ENCODE peak calls at places on chromosome 7, in six cellular contexts. Z is endothelial cell of umbilical vein; L is dorsolateral prefrontal cortex; I is hepatocyte; M is naive thymus-derived CD4-positive, alpha-beta T cell; O is fibroblast of lung. Q is an unnamed sample.

GRCh38 chr7:33109758-33110238 is 594 bp upstream of the RP9 start:
- DNase-seq in I (no peak), O (no peak), M (no peak), Z (no peak), L (peak; percentile 62), Q (no peak)

GRCh38 chr7:2719007-2719406 is 31.0 kb downstream of the AMZ1 start:
- DNase-seq in M (peak; percentile 65), Z (no peak), O (no peak), I (no peak), L (no peak), Q (no peak)

GRCh38 chr7:77989981-77990566 is 191.5 kb downstream of the PHTF2 start:
- DNase-seq in M (no peak), I (peak; percentile 62), Z (no peak), L (no peak), O (no peak), Q (no peak)

GRCh38 chr7:148503900-148504487 is 86.6 kb upstream of the C7orf33 start:
- DNase-seq in L (no peak), I (peak; percentile 42), O (peak; percentile 63), M (no peak), Z (peak; percentile 41), Q (no peak)

GRCh38 chr7:90613088-90613498 is 17.0 kb downstream of the CDK14 start:
- DNase-seq in L (no peak), O (no peak), I (no peak), M (no peak), Z (peak; percentile 61), Q (no peak)

GRCh38 chr7:75531359-75531821 is 39.3 kb downstream of the SPDYE5 start:
- DNase-seq in M (no peak), O (no peak), L (no peak), Z (no peak), I (peak; percentile 43), Q (no peak)

GRCh38 chr7:105307163-105307672 is 81.5 kb downstream of the SRPK2 start:
- DNase-seq in O (no peak), I (no peak), Z (no peak), M (no peak), L (no peak), Q (no peak)

GRCh38 chr7:45869426-45869825 is 3.5 kb downstream of the CCDC201 start:
- DNase-seq in I (no peak), Z (no peak), O (peak; percentile 15), M (no peak), L (no peak), Q (no peak)

GRCh38 chr7:69635572-69636190 is 37.4 kb downstream of the AUTS2 start:
- DNase-seq in L (no peak), I (no peak), M (no peak), Z (no peak), O (no peak), Q (no peak)

GRCh38 chr7:151838861-151839381 is 38.0 kb downstream of the PRKAG2 start:
- DNase-seq in O (no peak), I (no peak), L (peak; percentile 44), M (no peak), Z (no peak), Q (no peak)

GRCh38 chr7:28137471-28137870 is 43.1 kb downstream of the JAZF1 start:
- DNase-seq in M (no peak), L (no peak), O (no peak), I (no peak), Z (no peak), Q (no peak)
- H3K27ac ChIP-seq in M (no peak overlapping the region), L (no peak overlapping the region), O (no peak overlapping the region), I (no peak overlapping the region), Z (no peak overlapping the region), Q (no peak overlapping the region)

GRCh38 chr7:30433506-30433905 is 45.1 kb downstream of the NOD1 start:
- DNase-seq in L (no peak), I (no peak), O (no peak), Z (no peak), M (no peak), Q (no peak)
- H3K27ac ChIP-seq in L (peak overlapping the region; percentile 68), I (no peak overlapping the region), O (no peak overlapping the region), Z (no peak overlapping the region), M (no peak overlapping the region), Q (peak overlapping the region; percentile 69)

GRCh38 chr7:34357946-34358345 is 300.1 kb upstream of the NPSR1 start:
- DNase-seq in I (no peak), O (no peak), Z (no peak), L (no peak), M (no peak), Q (no peak)
- H3K27ac ChIP-seq in I (no peak overlapping the region), O (no peak overlapping the region), Z (no peak overlapping the region), L (peak overlapping the region; percentile 69), M (no peak overlapping the region), Q (no peak overlapping the region)

DNA sequence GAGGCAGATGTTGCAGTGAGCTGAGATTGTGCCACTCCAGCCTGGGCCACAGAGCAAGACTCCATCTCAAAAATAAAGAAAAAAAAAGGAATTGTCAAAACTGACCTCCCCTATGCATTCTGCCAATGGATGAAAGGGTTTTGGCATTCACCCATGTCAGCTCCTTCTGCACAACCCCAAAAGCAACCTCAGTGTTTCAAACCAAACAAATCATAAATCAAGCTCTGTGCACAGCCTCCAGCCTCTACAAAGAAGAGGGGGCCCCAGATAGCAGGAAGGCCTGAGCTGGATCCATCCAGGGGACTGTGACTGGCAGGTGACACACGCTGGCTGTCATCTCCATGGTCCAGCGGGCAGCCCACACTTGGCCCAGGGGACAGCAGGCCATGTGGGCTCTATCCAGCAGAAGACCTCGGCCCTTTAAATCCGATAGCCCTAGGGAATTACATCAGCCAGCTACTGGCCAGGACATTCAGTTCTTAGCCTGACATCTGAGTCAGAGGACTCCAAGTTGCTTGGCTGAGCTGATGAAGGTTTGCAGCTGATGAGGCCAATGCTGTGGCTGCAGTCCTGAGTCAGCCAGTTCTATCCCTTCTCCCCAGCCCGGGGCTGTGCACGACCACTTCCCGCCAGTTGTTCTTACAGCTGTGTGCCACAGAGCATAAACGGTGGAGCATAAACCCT is 52.0 kb upstream of the FIGNL1 start:
- DNase-seq in Z (peak; percentile 68), M (no peak), I (peak; percentile 71), L (no peak), O (peak; percentile 100), Q (no peak)
- H3K27ac ChIP-seq in Z (no peak overlapping the region), M (no peak overlapping the region), I (peak overlapping the region; percentile 76), L (no peak overlapping the region), O (no peak overlapping the region), Q (no peak overlapping the region)

GRCh38 chr7:159144756-159145543 is at the start of gene VIPR2:
- DNase-seq in L (no peak), I (peak; percentile 52), Z (no peak), M (peak; percentile 48), O (no peak), Q (no peak)
- H3K27ac ChIP-seq in L (no peak within 1 kb of the TSS), I (no peak within 1 kb of the TSS), Z (no peak within 1 kb of the TSS), M (no peak within 1 kb of the TSS), O (no peak within 1 kb of the TSS), Q (no peak within 1 kb of the TSS)

GRCh38 chr7:124765401-124766352 is at the start of gene GPR37:
- DNase-seq in O (peak; percentile 90), L (peak; percentile 91), I (peak; percentile 84), Z (peak; percentile 73), M (peak; percentile 62), Q (peak; percentile 89)
- H3K27ac ChIP-seq in O (peak within 1 kb of the TSS; percentile 50), L (peak within 1 kb of the TSS; percentile 97), I (peak within 1 kb of the TSS; percentile 62), Z (no peak within 1 kb of the TSS), M (no peak within 1 kb of the TSS), Q (peak within 1 kb of the TSS; percentile 91)

DNA sequence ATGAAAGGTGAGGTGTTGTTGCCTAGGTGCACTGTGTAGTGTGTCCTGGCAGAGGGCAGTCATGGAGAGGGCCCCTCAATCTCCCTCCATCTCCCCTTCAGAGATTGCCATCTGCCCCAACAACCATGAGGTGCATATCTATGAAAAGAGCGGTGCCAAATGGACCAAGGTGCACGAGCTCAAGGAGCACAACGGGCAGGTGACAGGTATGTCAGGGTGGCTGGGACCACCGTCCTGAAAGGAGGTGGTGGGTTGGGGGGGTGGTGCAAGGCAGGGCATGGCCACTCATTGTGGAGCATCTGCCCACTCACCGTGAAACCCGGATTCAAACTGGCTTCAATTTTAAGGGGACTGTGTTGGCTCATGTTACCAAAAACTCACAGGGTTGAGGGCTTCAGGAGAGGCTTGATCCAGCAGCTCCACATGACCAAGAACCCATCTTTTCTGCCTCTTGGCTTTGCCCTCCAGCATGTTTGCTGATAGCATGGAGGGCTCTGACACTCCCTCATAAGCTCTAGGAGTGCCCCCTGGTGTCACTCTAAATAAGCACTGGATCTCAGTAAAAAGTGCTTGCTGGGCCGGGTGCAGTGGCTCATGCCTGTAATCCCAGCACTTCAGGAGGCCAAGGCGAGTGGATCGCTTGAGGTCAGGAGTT is 12.2 kb downstream of the ARPC1B start:
- DNase-seq in M (no peak), L (no peak), Z (peak; percentile 42), O (peak; percentile 51), I (no peak), Q (no peak)
- H3K27ac ChIP-seq in M (peak overlapping the region; percentile 22), L (no peak overlapping the region), Z (no peak overlapping the region), O (no peak overlapping the region), I (no peak overlapping the region), Q (no peak overlapping the region)

GRCh38 chr7:135168001-135168400 is 2.5 kb downstream of the CYREN start:
- DNase-seq in Z (peak; percentile 39), O (no peak), L (no peak), I (peak; percentile 42), M (no peak), Q (no peak)
- H3K27ac ChIP-seq in Z (no peak overlapping the region), O (no peak overlapping the region), L (peak overlapping the region; percentile 68), I (no peak overlapping the region), M (peak overlapping the region; percentile 95), Q (no peak overlapping the region)

DNA sequence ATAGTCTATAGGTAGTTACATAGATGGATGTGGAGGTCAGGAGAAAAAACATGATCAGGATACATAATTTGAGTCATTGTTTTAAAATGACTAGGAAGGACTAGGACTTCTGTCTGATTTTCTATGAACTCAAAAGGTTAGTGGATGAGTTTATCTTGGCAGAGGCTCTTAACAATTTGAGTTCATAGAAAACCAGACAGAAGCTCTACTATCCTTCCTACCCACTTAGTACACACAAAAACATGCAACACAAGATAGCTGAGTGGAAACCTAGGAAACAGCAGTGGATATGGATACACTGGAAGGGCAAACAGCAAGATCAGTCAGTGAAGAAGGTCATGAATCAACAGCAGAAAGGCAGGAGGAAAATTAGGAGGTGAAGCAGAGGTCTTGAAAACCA is 84.6 kb downstream of the VPS50 start:
- DNase-seq in M (no peak), I (no peak), O (no peak), L (no peak), Z (no peak), Q (no peak)
- H3K27ac ChIP-seq in M (no peak overlapping the region), I (no peak overlapping the region), O (no peak overlapping the region), L (no peak overlapping the region), Z (no peak overlapping the region), Q (no peak overlapping the region)

GRCh38 chr7:232571-233455 is 40.4 kb downstream of the FAM20C start:
- DNase-seq in O (peak; percentile 76), M (no peak), Z (peak; percentile 13), L (no peak), I (no peak), Q (no peak)

GRCh38 chr7:231858-232246 is 39.5 kb downstream of the FAM20C start:
- DNase-seq in O (no peak), Z (no peak), I (no peak), M (no peak), L (no peak), Q (no peak)

GRCh38 chr7:229184-229964 is 37.0 kb downstream of the FAM20C start:
- DNase-seq in M (no peak), Z (no peak), O (peak; percentile 97), L (peak; percentile 93), I (peak; percentile 66), Q (no peak)

GRCh38 chr7:230274-230673 is 37.9 kb downstream of the FAM20C start:
- DNase-seq in Z (no peak), I (no peak), M (no peak), O (no peak), L (no peak), Q (no peak)

GRCh38 chr7:231030-231857 is 38.9 kb downstream of the FAM20C start:
- DNase-seq in Z (no peak), M (no peak), I (no peak), L (no peak), O (no peak), Q (no peak)
- H3K27ac ChIP-seq in Z (no peak overlapping the region), M (no peak overlapping the region), I (no peak overlapping the region), L (peak overlapping the region; percentile 86), O (peak overlapping the region; percentile 95), Q (peak overlapping the region; percentile 15)

Q was measured in caudate nucleus.